ENCODE peak calls at places on chromosomes 3 and 15, in six cellular contexts. One of them, this sample, is unnamed.

GRCh38 chr3:79392479-79392878 is 375.3 kb downstream of the ROBO1 start:
- DNase-seq in cardiac septum: no peak
- DNase-seq in NCI-H1105: no peak
- DNase-seq in Kasumi-1: no peak
- DNase-seq in A549: no peak
- DNase-seq in fibroblast of pulmonary artery: no peak
- DNase-seq in this sample: no peak

GRCh38 chr3:178082508-178082907 is 453.7 kb upstream of the KCNMB2 start:
- DNase-seq in Kasumi-1: no peak
- DNase-seq in NCI-H1105: no peak
- DNase-seq in A549: no peak
- DNase-seq in cardiac septum: no peak
- DNase-seq in fibroblast of pulmonary artery: no peak
- DNase-seq in this sample: no peak

GRCh38 chr15:79682851-79683288 is 213.9 kb downstream of the MTHFS start:
- DNase-seq in A549: peak
- DNase-seq in NCI-H1105: no peak
- DNase-seq in Kasumi-1: no peak
- DNase-seq in cardiac septum: no peak
- DNase-seq in fibroblast of pulmonary artery: peak
- DNase-seq in this sample: no peak

GRCh38 chr3:12312010-12312409 is 23.1 kb downstream of the PPARG start:
- DNase-seq in NCI-H1105: no peak
- DNase-seq in fibroblast of pulmonary artery: no peak
- DNase-seq in Kasumi-1: no peak
- DNase-seq in cardiac septum: no peak
- DNase-seq in A549: no peak
- DNase-seq in this sample: no peak

GRCh38 chr15:41017051-41017735 is 63.9 kb downstream of the CHAC1 start:
- DNase-seq in NCI-H1105: no peak
- DNase-seq in A549: no peak
- DNase-seq in Kasumi-1: peak
- DNase-seq in cardiac septum: no peak
- DNase-seq in fibroblast of pulmonary artery: peak
- DNase-seq in this sample: no peak

GRCh38 chr15:75195122-75195765 is 6.4 kb upstream of the C15orf39 start:
- DNase-seq in NCI-H1105: peak
- DNase-seq in fibroblast of pulmonary artery: no peak
- DNase-seq in Kasumi-1: no peak
- DNase-seq in cardiac septum: no peak
- DNase-seq in A549: no peak
- DNase-seq in this sample: peak

GRCh38 chr3:87145553-87145952 is 81.6 kb upstream of the CHMP2B start:
- DNase-seq in NCI-H1105: no peak
- DNase-seq in Kasumi-1: no peak
- DNase-seq in fibroblast of pulmonary artery: peak
- DNase-seq in A549: no peak
- DNase-seq in cardiac septum: no peak
- DNase-seq in this sample: no peak

GRCh38 chr15:72271895-72272212 is 500 bp downstream of the PARP6 start:
- DNase-seq in fibroblast of pulmonary artery: peak
- DNase-seq in Kasumi-1: peak
- DNase-seq in NCI-H1105: no peak
- DNase-seq in cardiac septum: no peak
- DNase-seq in A549: peak
- DNase-seq in this sample: no peak

GRCh38 chr3:23807161-23808015 is 1.6 kb downstream of the UBE2E1 start:
- DNase-seq in fibroblast of pulmonary artery: peak
- DNase-seq in A549: no peak
- DNase-seq in Kasumi-1: peak
- DNase-seq in NCI-H1105: no peak
- DNase-seq in cardiac septum: no peak
- DNase-seq in this sample: no peak

GRCh38 chr15:87487484-87487883 is 769.1 kb downstream of the NTRK3 start:
- DNase-seq in NCI-H1105: no peak
- DNase-seq in A549: no peak
- DNase-seq in Kasumi-1: no peak
- DNase-seq in cardiac septum: no peak
- DNase-seq in fibroblast of pulmonary artery: no peak
- DNase-seq in this sample: no peak

GRCh38 chr3:66822059-66823009 is 175.8 kb upstream of the KBTBD8 start:
- DNase-seq in cardiac septum: no peak
- DNase-seq in A549: peak
- DNase-seq in NCI-H1105: peak
- DNase-seq in Kasumi-1: peak
- DNase-seq in fibroblast of pulmonary artery: peak
- DNase-seq in this sample: peak

GRCh38 chr15:53693729-53694533 is 65.5 kb downstream of the WDR72 start:
- DNase-seq in NCI-H1105: no peak
- DNase-seq in Kasumi-1: no peak
- DNase-seq in fibroblast of pulmonary artery: no peak
- DNase-seq in A549: no peak
- DNase-seq in cardiac septum: no peak
- DNase-seq in this sample: no peak

GRCh38 chr3:27312044-27312668 is 57.0 kb downstream of the NEK10 start:
- DNase-seq in cardiac septum: no peak
- DNase-seq in fibroblast of pulmonary artery: peak
- DNase-seq in A549: peak
- DNase-seq in NCI-H1105: peak
- DNase-seq in Kasumi-1: peak
- DNase-seq in this sample: peak

GRCh38 chr3:149179225-149179624 is 42.4 kb downstream of the CP start:
- DNase-seq in Kasumi-1: no peak
- DNase-seq in cardiac septum: no peak
- DNase-seq in NCI-H1105: no peak
- DNase-seq in fibroblast of pulmonary artery: peak
- DNase-seq in A549: no peak
- DNase-seq in this sample: no peak

GRCh38 chr3:117557469-117557868 is 847.9 kb downstream of the TUSC7 start:
- DNase-seq in cardiac septum: no peak
- DNase-seq in NCI-H1105: peak
- DNase-seq in A549: no peak
- DNase-seq in Kasumi-1: no peak
- DNase-seq in fibroblast of pulmonary artery: no peak
- DNase-seq in this sample: peak

GRCh38 chr15:65399001-65399706 is 21.4 kb upstream of the IGDCC3 start:
- DNase-seq in cardiac septum: no peak
- DNase-seq in NCI-H1105: no peak
- DNase-seq in Kasumi-1: no peak
- DNase-seq in fibroblast of pulmonary artery: no peak
- DNase-seq in A549: no peak
- DNase-seq in this sample: no peak

GRCh38 chr3:70249509-70250160 is 62.8 kb downstream of the MDFIC2 start:
- DNase-seq in Kasumi-1: no peak
- DNase-seq in fibroblast of pulmonary artery: peak
- DNase-seq in A549: peak
- DNase-seq in NCI-H1105: no peak
- DNase-seq in cardiac septum: no peak
- DNase-seq in this sample: no peak

GRCh38 chr3:162487138-162487537 is 990.5 kb downstream of the OTOL1 start:
- DNase-seq in A549: no peak
- DNase-seq in fibroblast of pulmonary artery: peak
- DNase-seq in cardiac septum: no peak
- DNase-seq in NCI-H1105: no peak
- DNase-seq in Kasumi-1: no peak
- DNase-seq in this sample: no peak

GRCh38 chr15:59205839-59206622 is 612 bp upstream of the LDHAL6B start:
- DNase-seq in Kasumi-1: no peak
- DNase-seq in NCI-H1105: no peak
- DNase-seq in fibroblast of pulmonary artery: no peak
- DNase-seq in cardiac septum: no peak
- DNase-seq in A549: no peak
- DNase-seq in this sample: no peak

GRCh38 chr3:195612075-195612800 is 28.5 kb upstream of the APOD start:
- DNase-seq in fibroblast of pulmonary artery: no peak
- DNase-seq in Kasumi-1: no peak
- DNase-seq in A549: no peak
- DNase-seq in cardiac septum: peak
- DNase-seq in NCI-H1105: no peak
- DNase-seq in this sample: no peak

GRCh38 chr3:150227839-150228238 is 180.3 kb upstream of the TSC22D2 start:
- DNase-seq in A549: peak
- DNase-seq in NCI-H1105: peak
- DNase-seq in Kasumi-1: peak
- DNase-seq in cardiac septum: no peak
- DNase-seq in fibroblast of pulmonary artery: peak
- DNase-seq in this sample: no peak

GRCh38 chr3:117084277-117084676 is 374.7 kb downstream of the TUSC7 start:
- DNase-seq in A549: no peak
- DNase-seq in NCI-H1105: no peak
- DNase-seq in fibroblast of pulmonary artery: no peak
- DNase-seq in cardiac septum: no peak
- DNase-seq in Kasumi-1: no peak
- DNase-seq in this sample: no peak

GRCh38 chr3:53346514-53346913 is 829 bp downstream of the DCP1A start:
- DNase-seq in NCI-H1105: no peak
- DNase-seq in fibroblast of pulmonary artery: no peak
- DNase-seq in Kasumi-1: peak
- DNase-seq in cardiac septum: no peak
- DNase-seq in A549: no peak
- DNase-seq in this sample: no peak

This sample was measured in NCI-H2107.